ENCODE peak calls at places on chromosomes 7 and 10, in nine cellular contexts. U is lung; L is ovary; D is CD4-positive, alpha-beta memory T cell; F is left ventricle myocardium inferior; R is uterus; I is body of pancreas; K is astrocyte; J is naive thymus-derived CD4-positive, alpha-beta T cell. N is an unnamed sample.

GRCh38 chr7:108463613-108464012 is 7.4 kb upstream of the NRCAM start:
- DNase-seq in K (no peak), U (no peak), F (no peak), J (peak; percentile 80), I (no peak), L (no peak), R (no peak), D (no peak), N (no peak)

GRCh38 chr7:150937848-150938561 is 40.1 kb downstream of the KCNH2 start:
- DNase-seq in K (peak; percentile 55), D (peak; percentile 34), U (no peak), J (peak; percentile 45), I (no peak), F (no peak), L (no peak), R (no peak), N (no peak)

GRCh38 chr10:89793649-89794254 is 92.4 kb downstream of the KIF20B start:
- DNase-seq in F (no peak), I (peak; percentile 34), U (no peak), J (peak; percentile 58), L (no peak), D (peak; percentile 51), R (no peak), K (peak; percentile 55), N (no peak)

GRCh38 chr7:67022501-67022900 is 25.9 kb downstream of the TYW1 start:
- DNase-seq in L (no peak), K (no peak), J (no peak), U (no peak), D (no peak), F (no peak), I (no peak), R (no peak), N (no peak)

GRCh38 chr10:123649672-123650071 is 16.5 kb upstream of the GPR26 start:
- DNase-seq in D (no peak), F (no peak), R (no peak), L (no peak), J (no peak), K (no peak), U (no peak), I (no peak), N (no peak)

GRCh38 chr10:1411956-1412355 is 325.4 kb downstream of the ADARB2 start:
- DNase-seq in I (no peak), U (no peak), R (no peak), F (no peak), L (no peak), D (no peak), K (no peak), J (no peak), N (no peak)

GRCh38 chr7:150946826-150947750 is 31.0 kb downstream of the KCNH2 start:
- DNase-seq in J (no peak), K (no peak), U (no peak), R (no peak), F (no peak), L (no peak), I (no peak), D (no peak), N (peak; percentile 7)

GRCh38 chr10:103724771-103725170 is 130.6 kb downstream of the SH3PXD2A start:
- DNase-seq in R (no peak), D (no peak), L (no peak), F (no peak), J (no peak), U (no peak), I (no peak), K (peak; percentile 62), N (no peak)

GRCh38 chr7:100563809-100564400 is 9.8 kb downstream of the SAP25 start:
- DNase-seq in R (peak; percentile 84), U (peak; percentile 85), J (peak; percentile 81), D (peak; percentile 77), K (no peak), I (peak; percentile 82), F (peak; percentile 82), L (peak; percentile 85), N (peak; percentile 63)

GRCh38 chr7:43491984-43492383 is 90.9 kb upstream of the STK17A start:
- DNase-seq in I (no peak), L (no peak), U (no peak), R (no peak), J (no peak), D (no peak), F (no peak), K (peak; percentile 91), N (no peak)

GRCh38 chr7:99837649-99838361 is 10.0 kb downstream of the CYP3A43 start:
- DNase-seq in L (no peak), F (no peak), D (no peak), K (no peak), J (peak; percentile 12), U (no peak), I (no peak), R (no peak), N (no peak)

GRCh38 chr7:65938336-65938895 is 43.6 kb downstream of the GUSB start:
- DNase-seq in I (no peak), U (no peak), R (no peak), F (no peak), J (no peak), D (no peak), K (peak; percentile 35), L (no peak), N (no peak)

GRCh38 chr10:12194752-12195271 is 879 bp downstream of the NUDT5 start:
- DNase-seq in K (peak; percentile 12), U (peak; percentile 67), D (peak; percentile 13), F (peak; percentile 38), R (peak; percentile 24), L (no peak), I (peak; percentile 16), J (peak; percentile 25), N (no peak)

GRCh38 chr7:87944547-87944946 is 10.5 kb downstream of the ADAM22 start:
- DNase-seq in J (no peak), F (no peak), L (no peak), K (no peak), R (no peak), D (no peak), I (no peak), U (no peak), N (no peak)

GRCh38 chr10:117884592-117884991 is 162.1 kb downstream of the RAB11FIP2 start:
- DNase-seq in F (no peak), R (no peak), D (no peak), J (no peak), I (no peak), U (no peak), L (no peak), K (no peak), N (no peak)

DNA sequence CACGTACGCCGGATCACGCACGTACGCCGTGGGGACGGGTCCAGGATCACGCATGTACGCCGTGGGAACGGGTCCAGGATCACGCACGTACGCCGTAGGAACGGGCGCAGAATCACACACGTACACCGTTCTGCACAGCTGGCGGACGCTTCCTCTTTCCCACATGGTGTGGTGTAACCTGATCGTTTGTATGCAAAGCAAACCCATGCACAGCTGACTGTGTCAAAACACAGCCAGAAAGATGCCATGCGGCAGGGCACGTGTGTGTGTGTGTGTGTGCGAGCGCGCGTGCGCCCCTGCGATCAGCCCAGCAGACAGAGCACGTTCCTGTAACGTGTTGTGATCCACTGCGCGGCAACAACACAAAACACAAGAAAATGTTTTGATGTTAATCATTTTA is 573.6 kb downstream of the DNAJB6 start:
- DNase-seq in D (no peak), F (no peak), K (no peak), L (no peak), J (no peak), R (no peak), I (no peak), U (no peak), N (no peak)
- H3K9me3 ChIP-seq in D (no peaks in the 10 kb centered on the region), F (peaks cover 39% of the 10 kb centered on the region), K (peaks cover 6% of the 10 kb centered on the region), L (no peaks in the 10 kb centered on the region), J (no peaks in the 10 kb centered on the region), R (no peaks in the 10 kb centered on the region), I (no peaks in the 10 kb centered on the region), U (peaks cover 6% of the 10 kb centered on the region), N (no peaks in the 10 kb centered on the region)

DNA sequence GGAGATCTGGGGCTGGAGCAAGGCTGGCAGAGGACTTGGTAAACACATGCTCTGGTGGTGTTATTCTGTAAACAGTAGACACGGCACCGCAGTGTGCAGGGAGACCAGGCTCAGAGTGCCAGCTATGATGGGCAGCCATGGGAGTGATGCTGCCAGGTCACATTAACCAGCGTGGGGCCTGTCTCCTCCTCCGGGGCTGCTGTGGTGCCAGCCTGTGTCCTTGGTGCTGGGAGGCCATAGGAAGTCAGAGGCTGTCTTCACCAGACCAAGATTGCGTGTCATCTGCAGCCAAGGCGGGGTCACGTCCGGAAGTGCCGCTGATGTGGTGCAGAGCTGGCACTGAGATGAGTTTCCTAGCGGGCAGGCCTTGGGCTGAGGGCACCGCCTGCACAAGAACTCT is 236.0 kb downstream of the GLRX3 start:
- DNase-seq in U (no peak), F (no peak), J (no peak), D (no peak), K (no peak), R (no peak), L (no peak), I (no peak), N (no peak)
- H3K9me3 ChIP-seq in U (peaks cover 4% of the 10 kb centered on the region), F (peaks cover 16% of the 10 kb centered on the region), J (no peaks in the 10 kb centered on the region), D (no peaks in the 10 kb centered on the region), K (peaks cover 19% of the 10 kb centered on the region), R (no peaks in the 10 kb centered on the region), L (no peaks in the 10 kb centered on the region), I (no peaks in the 10 kb centered on the region), N (no peaks in the 10 kb centered on the region)

GRCh38 chr10:127198307-127198706 is 1.9 kb upstream of the INSYN2A start:
- DNase-seq in D (no peak), R (no peak), I (no peak), K (no peak), J (no peak), U (no peak), F (no peak), L (no peak), N (no peak)
- H3K9me3 ChIP-seq in D (no peaks in the 10 kb centered on the region), R (no peaks in the 10 kb centered on the region), I (no peaks in the 10 kb centered on the region), K (no peaks in the 10 kb centered on the region), J (no peaks in the 10 kb centered on the region), U (no peaks in the 10 kb centered on the region), F (no peaks in the 10 kb centered on the region), L (no peaks in the 10 kb centered on the region), N (no peaks in the 10 kb centered on the region)

GRCh38 chr7:158127241-158127640 is 460.4 kb downstream of the PTPRN2 start:
- DNase-seq in K (no peak), U (no peak), R (no peak), F (no peak), D (no peak), J (no peak), L (no peak), I (no peak), N (no peak)

GRCh38 chr7:158125721-158126120 is 461.9 kb downstream of the PTPRN2 start:
- DNase-seq in J (no peak), K (no peak), R (no peak), U (no peak), I (no peak), D (no peak), L (no peak), F (no peak), N (no peak)

GRCh38 chr7:158128572-158128971 is 459.1 kb downstream of the PTPRN2 start:
- DNase-seq in R (no peak), D (no peak), I (no peak), U (no peak), L (no peak), J (no peak), K (no peak), F (no peak), N (no peak)

GRCh38 chr7:158125091-158125490 is 462.5 kb downstream of the PTPRN2 start:
- DNase-seq in F (no peak), R (no peak), I (no peak), L (no peak), U (no peak), D (no peak), J (no peak), K (no peak), N (no peak)

DNA sequence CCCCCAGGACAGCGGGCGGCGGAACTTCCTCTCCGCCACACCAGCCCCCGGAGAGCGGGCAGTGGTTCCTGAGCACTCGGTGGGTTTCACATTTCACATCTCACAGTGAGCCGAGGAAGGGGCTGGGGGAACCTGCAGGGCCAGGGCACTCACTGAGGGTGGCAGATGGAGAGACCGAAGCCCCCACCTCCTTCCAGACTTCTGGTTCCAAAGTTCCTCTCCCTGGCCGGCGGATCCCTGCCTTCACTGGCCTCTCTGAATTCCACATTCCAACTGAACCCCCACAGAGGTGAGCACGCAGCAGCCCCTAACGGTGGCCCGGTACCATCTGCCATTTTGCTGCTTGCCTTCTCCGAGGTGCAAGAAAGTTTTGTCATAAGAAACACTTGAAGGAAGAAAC is 461.0 kb downstream of the PTPRN2 start:
- DNase-seq in R (no peak), J (no peak), I (no peak), L (no peak), F (no peak), K (no peak), U (no peak), D (no peak), N (no peak)
- H3K9me3 ChIP-seq in R (no peaks in the 10 kb centered on the region), J (no peaks in the 10 kb centered on the region), I (no peaks in the 10 kb centered on the region), L (no peaks in the 10 kb centered on the region), F (peaks cover 6% of the 10 kb centered on the region), K (peaks cover 38% of the 10 kb centered on the region), U (peaks cover 18% of the 10 kb centered on the region), D (no peaks in the 10 kb centered on the region), N (no peaks in the 10 kb centered on the region)